ENCODE peak calls at places on chromosomes 7 and 10, in ten cellular contexts. C, D, L, K, I, M, F, A, G and B are unnamed samples.

GRCh38 chr7:116218051-116218645 is 7.8 kb downstream of the TES start:
- DNase-seq in C (no peak), A (no peak), I (no peak), D (peak; percentile 82), K (peak; percentile 34), M (no peak), G (peak; percentile 99), F (no peak), L (peak; percentile 100), B (no peak)

GRCh38 chr7:38541440-38541839 is 89.7 kb downstream of the AMPH start:
- DNase-seq in L (no peak), C (no peak), M (no peak), G (no peak), F (no peak), I (no peak), K (no peak), A (no peak), D (no peak), B (no peak)

GRCh38 chr10:123788981-123789380 is 102.6 kb downstream of the CPXM2 start:
- DNase-seq in C (no peak), K (no peak), D (no peak), M (no peak), F (no peak), A (no peak), I (no peak), G (no peak), L (no peak), B (no peak)

GRCh38 chr7:136134503-136134902 is 157.3 kb upstream of the MTPN start:
- DNase-seq in G (peak; percentile 65), K (no peak), M (no peak), C (no peak), L (peak; percentile 76), A (no peak), D (peak; percentile 56), F (no peak), I (no peak), B (no peak)

GRCh38 chr10:97024181-97025073 is 161.3 kb downstream of the SLIT1 start:
- DNase-seq in G (peak; percentile 92), I (peak; percentile 3), L (peak; percentile 84), C (no peak), K (no peak), A (no peak), F (no peak), M (no peak), D (peak; percentile 80), B (no peak)

GRCh38 chr7:20214787-20215669 is 2.2 kb downstream of the MACC1 start:
- DNase-seq in K (peak; percentile 86), D (no peak), I (no peak), F (no peak), M (no peak), L (peak; percentile 49), C (no peak), A (no peak), G (peak; percentile 38), B (no peak)

GRCh38 chr10:31947144-31947926 is 18.7 kb upstream of the ARHGAP12 start:
- DNase-seq in A (no peak), I (peak; percentile 95), F (no peak), D (peak; percentile 96), C (peak; percentile 53), K (no peak), M (no peak), G (peak; percentile 84), L (peak; percentile 73), B (peak; percentile 66)

GRCh38 chr7:116525298-116525912 is 569 bp downstream of the CAV1 start:
- DNase-seq in G (peak; percentile 8), F (no peak), C (peak; percentile 61), D (no peak), M (no peak), K (peak; percentile 28), I (no peak), L (peak; percentile 57), A (peak; percentile 20), B (no peak)

GRCh38 chr10:132388901-132389630 is 7.9 kb upstream of the PWWP2B start:
- DNase-seq in G (no peak), F (no peak), L (no peak), D (no peak), A (no peak), M (no peak), K (peak; percentile 32), C (no peak), I (no peak), B (no peak)

GRCh38 chr10:14860782-14861181 is 17.9 kb upstream of the SUV39H2 start:
- DNase-seq in K (no peak), D (no peak), I (no peak), M (no peak), C (no peak), A (no peak), L (no peak), G (no peak), F (no peak), B (no peak)

GRCh38 chr7:132757778-132758177 is 181.5 kb upstream of the PLXNA4 start:
- DNase-seq in D (no peak), I (no peak), G (no peak), K (no peak), A (no peak), M (no peak), F (no peak), L (peak; percentile 62), C (no peak), B (no peak)

GRCh38 chr10:113059001-113059780 is 109.1 kb downstream of the TCF7L2 start:
- DNase-seq in L (peak; percentile 40), A (no peak), C (no peak), M (no peak), F (no peak), D (peak; percentile 73), K (no peak), I (no peak), G (no peak), B (no peak)

GRCh38 chr7:131302876-131303707 is 24.6 kb upstream of the MKLN1 start:
- DNase-seq in L (peak; percentile 41), I (no peak), M (no peak), F (no peak), G (peak; percentile 22), D (peak; percentile 45), C (no peak), K (no peak), A (no peak), B (peak; percentile 56)

GRCh38 chr7:3218561-3219225 is 82.4 kb upstream of the SDK1 start:
- DNase-seq in I (no peak), K (no peak), G (no peak), C (no peak), F (peak; percentile 8), L (no peak), D (no peak), M (no peak), A (no peak), B (no peak)

GRCh38 chr7:4809091-4809591 is 33.7 kb downstream of the AP5Z1 start:
- DNase-seq in I (no peak), K (no peak), A (peak; percentile 26), L (no peak), C (no peak), M (no peak), D (peak; percentile 11), F (no peak), G (no peak), B (no peak)

GRCh38 chr7:108016841-108017775 is 14.1 kb upstream of the LAMB1 start:
- DNase-seq in M (no peak), K (peak; percentile 42), C (no peak), A (no peak), D (peak; percentile 74), L (peak; percentile 73), G (peak; percentile 72), I (no peak), F (no peak), B (peak; percentile 63)

GRCh38 chr10:113027574-113028392 is 77.7 kb downstream of the TCF7L2 start:
- DNase-seq in K (no peak), G (no peak), I (no peak), A (no peak), C (no peak), F (peak; percentile 68), D (no peak), L (no peak), M (no peak), B (no peak)

GRCh38 chr7:23419160-23419559 is 51.1 kb downstream of the IGF2BP3 start:
- DNase-seq in I (no peak), K (no peak), M (no peak), L (no peak), G (no peak), A (no peak), F (no peak), D (no peak), C (no peak), B (no peak)

GRCh38 chr10:114544045-114544659 is 113.9 kb downstream of the ABLIM1 start:
- DNase-seq in A (peak; percentile 63), M (peak; percentile 56), K (no peak), C (no peak), D (no peak), G (peak; percentile 25), L (peak; percentile 84), I (no peak), F (no peak), B (no peak)

GRCh38 chr7:154640917-154641316 is 362.0 kb downstream of the PAXIP1 start:
- DNase-seq in C (no peak), A (no peak), K (no peak), D (no peak), F (no peak), M (no peak), G (no peak), L (no peak), I (no peak), B (no peak)

GRCh38 chr10:15856328-15857000 is 3.8 kb downstream of the MINDY3 start:
- DNase-seq in G (no peak), F (no peak), A (no peak), I (no peak), M (no peak), L (peak; percentile 20), D (no peak), K (peak; percentile 70), C (no peak), B (no peak)

GRCh38 chr7:156459582-156459981 is 181.0 kb upstream of the RNF32 start:
- DNase-seq in D (no peak), C (no peak), I (no peak), M (no peak), K (no peak), G (no peak), F (no peak), A (no peak), L (no peak), B (no peak)

GRCh38 chr7:1403844-1404404 is 55.3 kb downstream of the MICALL2 start:
- DNase-seq in M (no peak), L (peak; percentile 73), G (peak; percentile 82), A (no peak), I (no peak), K (no peak), D (peak; percentile 58), C (no peak), F (peak; percentile 31), B (peak; percentile 71)

GRCh38 chr7:1938788-1939433 is 268.8 kb downstream of the ELFN1 start:
- DNase-seq in F (no peak), M (no peak), G (no peak), I (no peak), D (no peak), K (no peak), L (no peak), A (no peak), C (no peak), B (no peak)

GRCh38 chr7:152871005-152871677 is 111.6 kb downstream of the ACTR3B start:
- DNase-seq in I (no peak), D (no peak), A (no peak), M (no peak), K (no peak), G (no peak), L (no peak), C (no peak), F (no peak), B (no peak)

GRCh38 chr10:74987339-74988054 is 124.0 kb upstream of the SAMD8 start:
- DNase-seq in M (no peak), G (no peak), F (no peak), D (no peak), I (peak; percentile 33), A (no peak), K (no peak), L (no peak), C (no peak), B (no peak)